ENCODE peak calls at places on chromosome 14, in seven cellular contexts. H is GM23338; Q is uterus; V is esophagus squamous epithelium; P is CD8-positive, alpha-beta T cell; W is IMR-90; F is psoas muscle. D is an unnamed sample.
A peak's percentile ranks its signal among the peaks of the same experiment; 100 is the strongest.

GRCh38 chr14:59969319-59969718 is 49.4 kb downstream of the LRRC9 start:
- DNase-seq in H (no peak), P (no peak), Q (no peak), W (peak; percentile 64), F (no peak), V (no peak), D (no peak)

GRCh38 chr14:91947196-91948184 is at the start of gene FBLN5:
- DNase-seq in P (peak; percentile 55), H (peak; percentile 83), W (peak; percentile 88), V (no peak), F (peak; percentile 81), Q (peak; percentile 79), D (no peak)

GRCh38 chr14:95045836-95046430 is 111.4 kb downstream of the DICER1 start:
- DNase-seq in P (peak; percentile 19), W (no peak), F (no peak), H (no peak), Q (peak; percentile 7), V (no peak), D (no peak)

GRCh38 chr14:104254735-104255400 is 116.5 kb downstream of the KIF26A start:
- DNase-seq in H (no peak), F (no peak), P (peak; percentile 23), V (no peak), Q (no peak), W (no peak), D (no peak)

GRCh38 chr14:102225936-102226335 is 79.0 kb downstream of the MOK start:
- DNase-seq in F (no peak), P (no peak), H (no peak), Q (no peak), V (no peak), W (no peak), D (no peak)

GRCh38 chr14:98028156-98028555 is 1231.0 kb downstream of the VRK1 start:
- DNase-seq in V (no peak), Q (no peak), F (no peak), P (no peak), H (no peak), W (no peak), D (no peak)

GRCh38 chr14:50070840-50071548 is 45.4 kb downstream of the VCPKMT start:
- DNase-seq in F (no peak), V (no peak), P (no peak), W (no peak), H (no peak), Q (no peak), D (no peak)

GRCh38 chr14:50340945-50341344 is 28.8 kb downstream of the DMAC2L start:
- DNase-seq in V (no peak), P (no peak), W (no peak), F (no peak), Q (no peak), H (peak; percentile 68), D (no peak)

GRCh38 chr14:33904609-33905008 is 46.3 kb downstream of the EGLN3 start:
- DNase-seq in P (no peak), H (no peak), F (no peak), W (no peak), V (no peak), Q (no peak), D (no peak)

GRCh38 chr14:51394391-51394790 is 154.3 kb downstream of the TMX1 start:
- DNase-seq in V (no peak), F (no peak), W (peak; percentile 70), P (no peak), Q (no peak), H (no peak), D (no peak)

GRCh38 chr14:90620540-90621204 is 195.6 kb downstream of the TTC7B start:
- DNase-seq in P (no peak), H (no peak), W (no peak), Q (no peak), F (no peak), V (no peak), D (no peak)

GRCh38 chr14:44030963-44031362 is 476.1 kb downstream of the FSCB start:
- DNase-seq in Q (no peak), V (no peak), F (no peak), W (no peak), H (peak; percentile 21), P (no peak), D (no peak)

GRCh38 chr14:34461334-34462131 is 507 bp downstream of the SPTSSA start:
- DNase-seq in P (peak; percentile 50), H (peak; percentile 77), V (no peak), Q (peak; percentile 43), W (peak; percentile 52), F (peak; percentile 55), D (peak; percentile 33)

GRCh38 chr14:90511795-90512331 is 115.0 kb downstream of the CALM1 start:
- DNase-seq in H (no peak), F (no peak), V (no peak), Q (no peak), P (no peak), W (no peak), D (no peak)

GRCh38 chr14:24806061-24806678 is 172.2 kb upstream of the GZMB start:
- DNase-seq in P (no peak), V (no peak), Q (peak; percentile 43), F (peak; percentile 29), W (peak; percentile 45), H (peak; percentile 92), D (peak; percentile 6)

GRCh38 chr14:63952933-63953437 is 100.2 kb downstream of the SYNE2 start:
- DNase-seq in W (peak; percentile 37), H (no peak), V (no peak), F (no peak), Q (no peak), P (no peak), D (no peak)

GRCh38 chr14:49971156-49972141 is 78.6 kb downstream of the ARF6 start:
- DNase-seq in Q (no peak), F (no peak), H (no peak), V (no peak), W (peak; percentile 25), P (peak; percentile 69), D (no peak)

GRCh38 chr14:61542848-61543790 is 152.2 kb upstream of the HIF1A start:
- DNase-seq in F (no peak), P (no peak), Q (no peak), W (no peak), V (no peak), H (no peak), D (no peak)

GRCh38 chr14:57533214-57533613 is 39.6 kb upstream of the CCDC198 start:
- DNase-seq in P (no peak), V (no peak), W (no peak), F (no peak), H (peak; percentile 63), Q (no peak), D (no peak)

GRCh38 chr14:101233391-101233790 is 327.9 kb upstream of the DIO3 start:
- DNase-seq in Q (no peak), V (no peak), P (no peak), F (no peak), H (no peak), W (no peak), D (no peak)

GRCh38 chr14:101844219-101844618 is 82.7 kb downstream of the PPP2R5C start:
- DNase-seq in Q (no peak), F (no peak), W (no peak), V (no peak), H (no peak), P (no peak), D (no peak)

GRCh38 chr14:52950410-52950897 is 396 bp downstream of the FERMT2 start:
- DNase-seq in Q (peak; percentile 65), P (peak; percentile 54), W (peak; percentile 29), V (no peak), H (peak; percentile 61), F (peak; percentile 65), D (peak; percentile 58)

GRCh38 chr14:89508863-89509262 is 91.8 kb upstream of the FOXN3 start:
- DNase-seq in V (no peak), F (no peak), W (no peak), H (no peak), Q (no peak), P (no peak), D (no peak)
- H3K27ac ChIP-seq in V (no peak overlapping the region), F (no peak overlapping the region), W (no peak overlapping the region), H (no peak overlapping the region), Q (no peak overlapping the region), P (no peak overlapping the region), D (no peak overlapping the region)

GRCh38 chr14:103250181-103250580 is 83.9 kb upstream of the EIF5 start:
- DNase-seq in V (no peak), W (no peak), P (no peak), H (peak; percentile 47), Q (no peak), F (no peak), D (no peak)
- TF ChIP-seq CTCF in V (no peak), W (no peak), P (no peak), H (peak; percentile 57), Q (no peak), F (no peak), D (no peak)

GRCh38 chr14:65991124-65991523 is 495.0 kb upstream of the CCDC196 start:
- DNase-seq in F (no peak), P (no peak), W (no peak), Q (no peak), H (no peak), V (no peak), D (no peak)

GRCh38 chr14:65993996-65994395 is 492.2 kb upstream of the CCDC196 start:
- DNase-seq in F (no peak), Q (no peak), V (no peak), H (peak; percentile 31), P (no peak), W (no peak), D (no peak)

GRCh38 chr14:65985976-65986375 is 500.2 kb upstream of the CCDC196 start:
- DNase-seq in W (no peak), F (no peak), V (no peak), Q (no peak), H (no peak), P (no peak), D (no peak)

GRCh38 chr14:65993103-65993502 is 493.1 kb upstream of the CCDC196 start:
- DNase-seq in V (no peak), P (no peak), F (no peak), W (no peak), H (no peak), Q (no peak), D (no peak)

DNA sequence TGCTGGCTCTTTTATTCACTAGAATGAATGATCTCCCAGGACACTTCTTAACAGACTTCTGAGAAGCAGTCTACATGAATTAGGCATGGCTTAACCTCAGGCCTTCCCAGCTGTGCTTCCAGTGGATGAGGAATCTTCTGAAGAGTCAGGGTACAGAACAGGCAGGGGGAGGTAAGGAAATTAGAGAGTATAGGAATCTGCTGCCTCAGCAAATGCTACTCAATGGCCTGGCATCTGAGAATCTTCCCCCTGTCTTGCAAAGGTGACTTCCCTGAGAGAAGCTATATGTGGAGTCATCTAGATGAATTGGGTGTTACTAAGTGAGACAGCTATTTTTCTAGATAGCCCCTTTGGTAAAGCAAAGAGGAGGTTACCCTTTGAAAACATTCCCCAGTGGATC is 496.2 kb upstream of the CCDC196 start:
- DNase-seq in W (no peak), F (no peak), P (no peak), V (no peak), Q (no peak), H (no peak), D (no peak)
- H3K4me3 ChIP-seq in W (no peak overlapping the region), F (no peak overlapping the region), P (no peak overlapping the region), V (no peak overlapping the region), Q (no peak overlapping the region), H (no peak overlapping the region), D (no peak overlapping the region)

DNA sequence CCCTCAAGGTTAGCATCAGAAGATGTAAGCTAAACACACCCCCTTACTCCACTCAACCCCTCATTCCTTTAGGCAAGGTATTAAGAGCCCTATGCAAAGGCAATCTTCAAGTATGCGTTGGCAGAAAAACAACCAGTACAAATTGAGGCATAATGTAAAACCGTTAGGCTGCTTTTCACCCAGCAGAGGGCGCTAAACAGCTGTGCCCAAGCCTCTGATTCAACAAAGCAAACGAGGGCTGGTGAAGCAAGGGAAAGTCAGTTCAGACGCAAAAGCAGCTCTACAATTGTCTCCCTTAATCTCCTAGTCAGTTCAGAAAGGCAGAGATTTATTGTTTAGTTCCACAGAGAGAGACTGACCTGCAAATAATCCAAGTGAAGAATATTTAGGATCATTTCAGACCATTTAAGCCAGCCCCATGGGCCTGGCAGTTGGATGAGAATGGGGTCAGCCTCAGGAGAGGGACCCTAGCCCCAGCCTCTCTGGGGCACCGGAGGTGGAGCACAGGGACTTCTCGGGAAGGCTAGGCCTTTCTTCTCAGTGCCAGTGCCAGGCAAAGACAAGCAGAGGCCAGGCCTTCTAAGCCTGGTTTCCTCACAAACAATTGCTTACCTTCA is 23.5 kb downstream of the DCAF5 start:
- DNase-seq in V (no peak), W (peak; percentile 88), P (peak; percentile 80), Q (peak; percentile 70), H (peak; percentile 93), F (peak; percentile 59), D (peak; percentile 67)
- H3K27ac ChIP-seq in V (peak overlapping the region; percentile 51), W (no peak overlapping the region), P (no peak overlapping the region), Q (peak overlapping the region; percentile 56), H (peak overlapping the region; percentile 52), F (peak overlapping the region; percentile 64), D (no peak overlapping the region)

D was measured in dorsolateral prefrontal cortex.